ENCODE peak calls at places on chromosomes 3 and 15, in eight cellular contexts. G is endothelial cell of umbilical vein, L is GM23248, T is fibroblast of lung, E is neuronal stem cell, U is PC-3, X is DND-41, R is PC-9. M is an unnamed sample. For H3K4me1, the result is how much of the 10 kb centered on the place peaks cover.

GRCh38 chr3:113166719-113167492 is 44.5 kb upstream of the BOC start:
- DNase-seq in L (peak), U (peak), T (peak), E (peak), G (no peak), R (no peak), X (no peak), M (no peak)

GRCh38 chr3:66836363-66837152 is 161.5 kb upstream of the KBTBD8 start:
- DNase-seq in T (peak), E (no peak), L (peak), G (peak), R (no peak), X (no peak), U (peak), M (peak)

GRCh38 chr3:69174435-69174834 is 52.0 kb upstream of the LMOD3 start:
- DNase-seq in G (peak), U (no peak), R (no peak), E (no peak), L (no peak), T (no peak), X (no peak), M (no peak)

GRCh38 chr3:46114324-46114988 is 87.2 kb upstream of the XCR1 start:
- DNase-seq in X (no peak), E (no peak), R (peak), G (no peak), L (peak), T (peak), U (peak), M (no peak)

GRCh38 chr3:37945803-37946530 is 44.6 kb upstream of the VILL start:
- DNase-seq in L (peak), U (peak), X (no peak), E (no peak), G (peak), T (peak), R (peak), M (no peak)

GRCh38 chr15:101237161-101237775 is 14.6 kb downstream of the CHSY1 start:
- DNase-seq in G (no peak), T (no peak), R (no peak), L (no peak), E (no peak), U (no peak), X (no peak), M (no peak)

GRCh38 chr3:69161587-69162196 is 39.3 kb upstream of the LMOD3 start:
- DNase-seq in U (peak), T (peak), E (peak), X (peak), L (peak), R (peak), G (peak), M (peak)

GRCh38 chr3:42051384-42052131 is 39.6 kb upstream of the TRAK1 start:
- DNase-seq in U (no peak), T (peak), R (no peak), X (no peak), G (peak), E (no peak), L (peak), M (peak)

GRCh38 chr15:42102646-42103235 is 8.4 kb upstream of the PLA2G4D start:
- DNase-seq in E (no peak), X (no peak), R (no peak), T (peak), G (peak), L (peak), U (peak), M (no peak)

GRCh38 chr3:11653298-11654055 is 9.8 kb upstream of the VGLL4 start:
- DNase-seq in T (no peak), L (no peak), G (no peak), U (no peak), X (no peak), E (no peak), R (no peak), M (no peak)

GRCh38 chr3:150430272-150430671 is 22.2 kb downstream of the TSC22D2 start:
- DNase-seq in L (no peak), T (no peak), U (no peak), R (no peak), E (no peak), X (no peak), G (no peak), M (no peak)

GRCh38 chr15:48748535-48748934 is 62.3 kb downstream of the CEP152 start:
- DNase-seq in R (no peak), L (peak), E (no peak), T (peak), X (no peak), G (no peak), U (no peak), M (no peak)

GRCh38 chr3:182212479-182213076 is 500.9 kb downstream of the SOX2 start:
- DNase-seq in L (peak), T (peak), G (peak), E (no peak), R (peak), X (no peak), U (peak), M (no peak)

GRCh38 chr15:40409366-40409765 is 3.8 kb downstream of the IVD start:
- DNase-seq in X (no peak), E (no peak), T (no peak), G (no peak), R (no peak), L (no peak), U (peak), M (no peak)

GRCh38 chr15:39887832-39888231 is 32.2 kb downstream of the GPR176 start:
- DNase-seq in R (peak), T (peak), G (peak), L (peak), E (no peak), X (peak), U (peak), M (peak)

GRCh38 chr15:81108427-81108826 is 25.6 kb upstream of the CFAP161 start:
- DNase-seq in T (no peak), U (peak), R (no peak), E (no peak), G (peak), X (peak), L (peak), M (peak)

GRCh38 chr3:11559816-11560633 is 83.7 kb downstream of the VGLL4 start:
- DNase-seq in L (no peak), G (peak), R (no peak), E (no peak), T (no peak), X (no peak), U (no peak), M (no peak)

GRCh38 chr3:71258116-71258515 is 325.4 kb downstream of the FOXP1 start:
- DNase-seq in L (peak), R (no peak), E (no peak), G (peak), X (no peak), T (peak), U (peak), M (no peak)

GRCh38 chr15:66923438-66923881 is 141.9 kb upstream of the SMAD3 start:
- DNase-seq in E (peak), U (peak), X (peak), T (no peak), L (peak), R (peak), G (no peak), M (peak)

GRCh38 chr15:81856627-81857026 is 189.2 kb downstream of the MEX3B start:
- DNase-seq in X (no peak), L (no peak), U (no peak), T (no peak), R (no peak), E (no peak), G (no peak), M (no peak)

GRCh38 chr3:5160926-5161858 is 26.3 kb upstream of the EDEM1 start:
- DNase-seq in E (no peak), R (peak), G (no peak), X (no peak), T (peak), U (peak), L (peak), M (no peak)

GRCh38 chr3:193774272-193774915 is 181.4 kb downstream of the OPA1 start:
- DNase-seq in E (no peak), G (no peak), L (no peak), X (no peak), T (peak), R (no peak), U (no peak), M (no peak)

GRCh38 chr3:39137991-39138803 is 15.2 kb downstream of the CSRNP1 start:
- DNase-seq in X (no peak), T (no peak), G (no peak), E (no peak), L (no peak), R (no peak), U (no peak), M (no peak)

GRCh38 chr3:8504611-8504973 is 3.0 kb downstream of the LMCD1 start:
- DNase-seq in T (no peak), E (no peak), G (no peak), R (no peak), U (no peak), L (no peak), X (no peak), M (no peak)

GRCh38 chr3:152797751-152798432 is 37.0 kb upstream of the P2RY1 start:
- DNase-seq in T (no peak), G (peak), E (no peak), L (no peak), X (no peak), R (no peak), U (no peak), M (no peak)

GRCh38 chr3:87167634-87168456 is 59.3 kb upstream of the CHMP2B start:
- DNase-seq in T (peak), X (peak), L (peak), R (no peak), U (peak), E (peak), G (peak), M (peak)

GRCh38 chr3:149969110-149969944 is 1.4 kb downstream of the PFN2 start:
- DNase-seq in U (peak), L (peak), E (peak), T (peak), G (peak), X (no peak), R (peak), M (no peak)

GRCh38 chr3:45572755-45573154 is 21.8 kb upstream of the LIMD1 start:
- DNase-seq in X (no peak), L (no peak), G (no peak), R (no peak), T (no peak), U (no peak), E (no peak), M (no peak)

GRCh38 chr3:5095879-5096278 is 26.2 kb upstream of the ARL8B start:
- DNase-seq in E (peak), X (no peak), T (peak), L (peak), U (no peak), G (no peak), R (no peak), M (no peak)

GRCh38 chr15:89767411-89767915 is 8.7 kb upstream of the MESP2 start:
- DNase-seq in U (no peak), T (no peak), X (no peak), L (no peak), R (peak), G (no peak), E (no peak), M (no peak)

GRCh38 chr15:90038639-90039095 is 37.5 kb downstream of the ZNF710 start:
- DNase-seq in L (no peak), G (no peak), X (no peak), R (peak), E (no peak), U (no peak), T (no peak), M (no peak)

GRCh38 chr3:142784228-142784627 is 60.4 kb downstream of the TRPC1 start:
- DNase-seq in R (no peak), E (no peak), X (no peak), U (no peak), G (no peak), L (no peak), T (no peak), M (no peak)

GRCh38 chr3:15606434-15606891 is 4.9 kb downstream of the BTD start:
- DNase-seq in L (peak), G (peak), E (no peak), X (no peak), R (no peak), T (peak), U (peak), M (no peak)

GRCh38 chr3:105006164-105006563 is 360.5 kb upstream of the ALCAM start:
- DNase-seq in U (no peak), G (no peak), R (no peak), T (no peak), E (no peak), X (no peak), L (no peak), M (no peak)

GRCh38 chr3:156094391-156094790 is 26.0 kb upstream of the KCNAB1 start:
- DNase-seq in R (no peak), E (no peak), L (no peak), X (no peak), T (no peak), G (no peak), U (no peak), M (no peak)
- H2AFZ ChIP-seq in R (no peak), E (no peak), L (no peak), X (no peak), T (no peak), G (no peak), U (no peak), M (no peak)

GRCh38 chr15:25368855-25369254 is 70.0 kb downstream of the UBE3A start:
- DNase-seq in T (peak), U (no peak), E (no peak), L (peak), R (no peak), X (no peak), G (no peak), M (no peak)

GRCh38 chr15:25362545-25362944 is 76.3 kb downstream of the UBE3A start:
- DNase-seq in L (peak), G (no peak), U (no peak), R (no peak), T (peak), X (no peak), E (no peak), M (no peak)

GRCh38 chr15:25366058-25366457 is 72.8 kb downstream of the UBE3A start:
- DNase-seq in L (no peak), T (no peak), G (no peak), X (no peak), E (no peak), R (no peak), U (peak), M (no peak)
- H3K4me1 ChIP-seq in L (under half), T (under half), G (under half), X (under half), E (under half), R (under half), U (under half), M (under half)

DNA sequence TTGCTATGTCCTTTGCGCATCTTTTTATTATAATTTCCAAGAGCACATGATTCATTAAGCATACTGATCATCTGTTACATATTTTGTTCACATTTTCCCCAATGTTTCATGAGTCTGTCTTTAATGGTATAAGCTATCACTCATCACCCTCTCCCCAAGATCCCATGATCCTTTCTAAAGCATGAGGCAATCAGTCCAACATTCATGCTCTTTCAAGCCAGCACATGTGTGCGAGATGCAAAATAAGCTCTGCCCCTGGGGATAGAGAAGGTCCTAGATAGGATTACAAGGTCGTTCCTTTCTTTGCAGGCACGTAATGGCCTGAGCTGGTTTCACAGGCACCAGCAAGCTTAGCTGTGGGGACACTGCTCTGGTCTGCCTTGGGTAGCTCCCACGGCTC is 32.2 kb upstream of the B3GNT5 start:
- DNase-seq in X (no peak), E (no peak), G (no peak), U (no peak), T (no peak), R (no peak), L (no peak), M (peak)
- H2AFZ ChIP-seq in X (no peak), E (no peak), G (no peak), U (no peak), T (no peak), R (no peak), L (no peak), M (peak)

GRCh38 chr3:196142674-196142988 is 60.7 kb upstream of the TFRC start:
- DNase-seq in L (no peak), T (no peak), U (no peak), G (no peak), X (no peak), R (no peak), E (no peak), M (peak)

GRCh38 chr3:196141866-196142673 is 60.2 kb upstream of the TFRC start:
- DNase-seq in U (peak), G (no peak), X (no peak), E (no peak), L (no peak), R (peak), T (no peak), M (no peak)

GRCh38 chr3:196145420-196146262 is 63.8 kb upstream of the TFRC start:
- DNase-seq in L (no peak), T (no peak), E (no peak), X (no peak), G (no peak), R (peak), U (no peak), M (no peak)

GRCh38 chr3:196143708-196144382 is 62.0 kb upstream of the TFRC start:
- DNase-seq in L (no peak), T (no peak), R (no peak), E (no peak), X (no peak), G (no peak), U (no peak), M (no peak)

GRCh38 chr3:196144383-196145105 is 62.7 kb upstream of the TFRC start:
- DNase-seq in X (no peak), U (no peak), T (peak), G (no peak), E (no peak), L (peak), R (no peak), M (no peak)
- H3K4me1 ChIP-seq in X (under half), U (under half), T (under half), G (under half), E (under half), L (under half), R (half or more), M (under half)

DNA sequence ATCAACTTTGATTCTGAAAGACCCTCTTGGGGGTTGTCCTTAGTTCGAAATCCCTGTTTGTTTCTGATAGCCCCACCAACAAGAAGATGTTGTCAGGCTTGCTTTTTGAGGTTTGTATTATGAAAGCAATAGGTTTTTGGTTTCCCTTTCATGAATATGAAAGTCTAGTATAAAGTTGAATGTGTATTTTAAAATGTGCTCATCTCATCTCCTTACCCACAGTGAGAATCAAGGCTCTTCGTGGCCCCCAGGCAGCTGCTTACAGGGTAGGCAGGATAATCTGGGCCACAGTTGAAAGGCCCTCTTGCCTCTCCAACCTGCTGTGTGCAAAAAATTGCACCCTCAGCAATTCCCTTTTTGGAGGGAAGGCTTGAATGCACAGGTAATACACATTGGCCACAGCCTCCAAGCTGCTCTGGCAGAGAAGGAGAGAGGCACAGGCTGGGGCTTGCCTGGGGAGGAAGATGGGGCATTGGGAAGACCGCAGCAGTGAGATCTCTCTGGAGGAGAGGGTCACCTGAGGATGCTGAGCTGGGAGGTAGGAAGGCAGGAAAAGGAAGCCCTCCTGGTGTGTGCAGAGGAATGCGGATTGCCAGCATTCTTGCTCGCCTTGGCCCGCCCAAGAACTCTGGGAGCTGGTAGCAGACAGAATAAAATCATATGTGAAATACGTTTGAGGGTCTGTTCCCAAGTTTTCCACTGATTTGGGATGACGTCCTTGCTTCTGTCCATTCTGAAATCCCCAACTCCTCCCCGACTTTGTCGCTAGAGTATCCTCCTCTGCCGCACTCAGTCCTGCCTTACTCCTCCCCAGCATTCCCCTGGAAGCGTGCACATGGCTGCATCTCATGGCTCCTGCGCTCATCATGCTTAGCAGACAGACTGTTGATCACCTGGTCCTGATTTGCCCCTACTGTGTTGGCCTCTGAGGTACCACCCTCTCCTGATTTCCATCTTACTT is 196.4 kb downstream of the RPLP1 start:
- DNase-seq in T (no peak), R (peak), U (no peak), G (no peak), L (no peak), E (no peak), X (no peak), M (no peak)
- H2AFZ ChIP-seq in T (no peak), R (no peak), U (no peak), G (no peak), L (no peak), E (no peak), X (no peak), M (no peak)

DNA sequence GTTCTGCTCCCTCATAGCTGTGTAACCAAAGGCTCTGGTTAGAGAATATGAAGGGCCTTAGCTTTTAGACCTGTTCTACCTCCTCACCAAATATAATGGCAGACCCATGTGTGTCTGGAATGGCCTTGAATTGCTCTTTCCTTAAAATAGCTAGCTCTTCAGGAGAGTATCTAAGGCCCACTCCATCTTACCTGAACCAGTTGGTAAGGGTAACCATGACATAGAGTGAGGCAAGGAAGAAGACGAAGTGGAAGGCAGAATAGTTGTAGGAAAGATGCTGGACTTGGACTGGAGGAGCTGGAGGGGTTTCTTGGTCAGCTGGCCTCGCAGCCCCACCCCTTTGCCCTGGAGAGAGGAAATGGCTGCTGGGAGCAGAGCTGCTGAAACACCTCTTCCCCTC is 3.1 kb downstream of the SERF2 start:
- DNase-seq in G (no peak), U (no peak), T (no peak), X (no peak), R (no peak), E (no peak), L (no peak), M (no peak)
- H3K4me1 ChIP-seq in G (under half), U (half or more), T (under half), X (under half), R (under half), E (under half), L (under half), M (half or more)